ENCODE peak calls at places on chromosomes 5 and 9, in seven cellular contexts. Q is mesendoderm, L is H1, E is mesenchymal stem cell, C is neuronal stem cell, G is H9, D is trophoblast cell. O is an unnamed sample.
A peak's percentile ranks its signal among the peaks of the same experiment; 100 is the strongest.

GRCh38 chr9:86943223-86943870 is 4.0 kb downstream of the GAS1 start:
- DNase-seq in Q (no peak), L (no peak), E (peak; percentile 58), C (no peak), G (no peak), D (no peak), O (no peak)

GRCh38 chr9:77903666-77904248 is 127.9 kb downstream of the GNAQ start:
- DNase-seq in Q (peak; percentile 42), L (no peak), E (no peak), C (no peak), G (no peak), D (no peak), O (no peak)

GRCh38 chr9:93683331-93684134 is 107.1 kb downstream of the PHF2 start:
- DNase-seq in Q (no peak), L (no peak), E (no peak), C (no peak), G (peak; percentile 24), D (no peak), O (no peak)

GRCh38 chr9:35741740-35742139 is 7.3 kb downstream of the GBA2 start:
- DNase-seq in Q (no peak), L (no peak), E (no peak), C (no peak), G (no peak), D (no peak), O (no peak)

GRCh38 chr5:113084402-113085083 is 107.9 kb downstream of the DCP2 start:
- DNase-seq in Q (no peak), L (no peak), E (peak; percentile 26), C (no peak), G (no peak), D (no peak), O (no peak)

GRCh38 chr9:20620658-20621552 is 1.4 kb downstream of the MLLT3 start:
- DNase-seq in Q (peak; percentile 16), L (no peak), E (peak; percentile 70), C (peak; percentile 27), G (peak; percentile 42), D (peak; percentile 50), O (peak; percentile 53)

GRCh38 chr5:174690256-174690655 is 34.1 kb upstream of the MSX2 start:
- DNase-seq in Q (peak; percentile 76), L (no peak), E (peak; percentile 61), C (no peak), G (peak; percentile 63), D (peak; percentile 68), O (peak; percentile 18)

GRCh38 chr5:35855221-35855620 is 1.5 kb upstream of the IL7R start:
- DNase-seq in Q (no peak), L (no peak), E (no peak), C (no peak), G (no peak), D (no peak), O (no peak)

GRCh38 chr9:131276107-131276888 is at the start of gene FAM78A:
- DNase-seq in Q (no peak), L (no peak), E (peak; percentile 19), C (no peak), G (no peak), D (peak; percentile 91), O (no peak)

GRCh38 chr5:172807766-172808311 is 26.2 kb upstream of the ERGIC1 start:
- DNase-seq in Q (no peak), L (no peak), E (no peak), C (no peak), G (no peak), D (peak; percentile 75), O (no peak)

GRCh38 chr5:65244031-65244430 is 237.7 kb downstream of the ADAMTS6 start:
- DNase-seq in Q (no peak), L (no peak), E (no peak), C (no peak), G (no peak), D (no peak), O (no peak)
- H3K27ac ChIP-seq in Q (no peak overlapping the region), L (no peak overlapping the region), E (no peak overlapping the region), C (no peak overlapping the region), G (no peak overlapping the region), D (no peak overlapping the region), O (no peak overlapping the region)

GRCh38 chr5:13357937-13358336 is 586.6 kb downstream of the DNAH5 start:
- DNase-seq in Q (no peak), L (no peak), E (no peak), C (no peak), G (no peak), D (no peak), O (no peak)
- H3K79me1 ChIP-seq in Q (no peaks in the 10 kb centered on the region), L (no peaks in the 10 kb centered on the region), E (no peaks in the 10 kb centered on the region), C (no peaks in the 10 kb centered on the region), G (no peaks in the 10 kb centered on the region), D (no peaks in the 10 kb centered on the region), O (no peaks in the 10 kb centered on the region)

GRCh38 chr9:1510712-1511111 is 460.6 kb downstream of the DMRT2 start:
- DNase-seq in Q (no peak), L (no peak), E (no peak), C (no peak), G (no peak), D (peak; percentile 60), O (no peak)

GRCh38 chr9:1514241-1514640 is 464.1 kb downstream of the DMRT2 start:
- DNase-seq in Q (no peak), L (no peak), E (no peak), C (no peak), G (no peak), D (no peak), O (no peak)

GRCh38 chr9:1514733-1515363 is 464.7 kb downstream of the DMRT2 start:
- DNase-seq in Q (no peak), L (no peak), E (no peak), C (no peak), G (no peak), D (no peak), O (no peak)

DNA sequence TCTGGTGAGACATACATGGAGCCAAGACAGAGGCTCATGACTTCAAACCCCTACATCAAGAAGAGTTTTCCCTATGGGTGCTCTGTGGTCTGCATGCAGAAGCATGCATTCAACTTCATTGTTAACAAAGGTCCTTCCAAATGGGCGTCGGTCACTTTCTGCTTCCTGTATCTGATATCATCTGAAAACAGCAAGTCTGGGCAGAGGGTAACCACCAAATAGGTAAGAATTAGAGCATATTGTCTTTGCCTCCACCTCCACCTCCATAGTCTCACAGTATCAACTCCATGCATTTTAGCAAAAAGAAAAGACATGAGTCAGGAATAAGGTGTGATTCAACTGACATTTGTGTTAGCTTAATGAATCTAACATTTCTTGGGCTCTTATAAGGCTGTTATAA is 462.9 kb downstream of the DMRT2 start:
- DNase-seq in Q (no peak), L (no peak), E (no peak), C (no peak), G (no peak), D (no peak), O (no peak)
- H3K27ac ChIP-seq in Q (no peak overlapping the region), L (no peak overlapping the region), E (no peak overlapping the region), C (no peak overlapping the region), G (no peak overlapping the region), D (no peak overlapping the region), O (no peak overlapping the region)

GRCh38 chr5:147966326-147966725 is 60.0 kb upstream of the C5orf46 start:
- DNase-seq in Q (no peak), L (no peak), E (no peak), C (no peak), G (no peak), D (peak; percentile 89), O (no peak)
- H3K79me1 ChIP-seq in Q (no peaks in the 10 kb centered on the region), L (no peaks in the 10 kb centered on the region), E (no peaks in the 10 kb centered on the region), C (no peaks in the 10 kb centered on the region), G (no peaks in the 10 kb centered on the region), D (no peaks in the 10 kb centered on the region), O (no peaks in the 10 kb centered on the region)

DNA sequence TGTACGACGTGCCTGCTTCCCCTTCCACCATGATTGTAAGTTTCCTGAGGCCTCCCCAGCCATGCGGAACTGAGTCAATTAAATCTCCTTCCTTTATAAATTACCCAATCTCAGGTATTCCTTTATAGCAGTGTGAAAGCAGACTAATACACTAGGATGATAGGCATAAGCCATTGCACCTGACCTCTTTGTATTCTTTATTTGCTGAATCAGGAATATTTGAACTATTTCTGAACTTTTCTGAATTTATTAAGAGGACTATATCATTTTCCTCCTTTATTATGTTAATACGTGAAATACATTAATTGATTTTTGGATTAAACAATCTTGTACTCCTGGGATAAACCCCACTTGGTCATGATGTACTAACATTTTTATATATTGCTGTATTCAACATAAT is 28.2 kb upstream of the NR4A3 start:
- DNase-seq in Q (no peak), L (no peak), E (no peak), C (no peak), G (no peak), D (no peak), O (no peak)
- H3K27ac ChIP-seq in Q (no peak overlapping the region), L (no peak overlapping the region), E (no peak overlapping the region), C (no peak overlapping the region), G (no peak overlapping the region), D (no peak overlapping the region), O (no peak overlapping the region)

GRCh38 chr5:88092358-88092757 is 176.3 kb downstream of the TMEM161B start:
- DNase-seq in Q (peak; percentile 94), L (peak; percentile 43), E (no peak), C (no peak), G (peak; percentile 55), D (peak; percentile 94), O (no peak)

GRCh38 chr5:88089757-88090390 is 178.8 kb downstream of the TMEM161B start:
- DNase-seq in Q (peak; percentile 27), L (no peak), E (no peak), C (no peak), G (peak; percentile 36), D (no peak), O (no peak)

GRCh38 chr5:88092938-88093635 is 175.6 kb downstream of the TMEM161B start:
- DNase-seq in Q (peak; percentile 57), L (no peak), E (no peak), C (no peak), G (no peak), D (no peak), O (no peak)

GRCh38 chr5:88093765-88094164 is 174.9 kb downstream of the TMEM161B start:
- DNase-seq in Q (no peak), L (no peak), E (no peak), C (no peak), G (no peak), D (no peak), O (no peak)

DNA sequence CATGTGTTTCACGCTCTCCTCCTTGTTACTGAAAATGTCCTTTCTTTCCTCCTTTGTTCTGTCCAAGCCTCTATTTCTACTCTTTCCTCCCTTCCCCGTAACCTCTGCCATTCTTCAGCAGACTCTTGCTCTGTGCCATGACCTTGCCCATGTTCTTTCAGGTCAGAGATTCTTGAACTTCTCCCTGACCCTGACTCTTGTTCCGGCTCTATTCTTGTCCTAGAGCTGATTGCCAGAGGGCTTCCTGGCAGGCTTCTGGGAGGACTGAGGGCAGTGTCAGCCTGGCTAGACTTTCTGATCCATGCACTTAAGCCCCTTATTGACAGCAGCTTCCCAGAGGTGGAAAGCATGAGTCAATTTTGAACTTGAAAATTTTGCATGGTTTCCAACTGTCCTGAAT is 174.2 kb downstream of the TMEM161B start:
- DNase-seq in Q (no peak), L (no peak), E (no peak), C (no peak), G (no peak), D (no peak), O (no peak)
- H3K79me1 ChIP-seq in Q (no peaks in the 10 kb centered on the region), L (no peaks in the 10 kb centered on the region), E (no peaks in the 10 kb centered on the region), C (no peaks in the 10 kb centered on the region), G (no peaks in the 10 kb centered on the region), D (no peaks in the 10 kb centered on the region), O (no peaks in the 10 kb centered on the region)

O was measured in IMR-90.